ENCODE peak calls at places on chromosomes 2 and 18, in four cellular contexts. X, F, C and T are unnamed samples.

GRCh38 chr2:25333981-25334380 is 7.7 kb downstream of the DNMT3A start:
- DNase-seq in X (no peak), F (no peak), C (no peak), T (no peak)

GRCh38 chr2:119836455-119837142 is 76.9 kb downstream of the PTPN4 start:
- DNase-seq in X (no peak), F (no peak), C (no peak), T (no peak)

GRCh38 chr2:75592028-75592427 is 31.3 kb upstream of the EVA1A start:
- DNase-seq in X (no peak), F (no peak), C (no peak), T (no peak)

GRCh38 chr18:31245820-31246219 is 72.1 kb upstream of the DSG1 start:
- DNase-seq in X (no peak), F (no peak), C (no peak), T (no peak)

GRCh38 chr2:69001879-69002278 is 11.1 kb upstream of the ANTXR1 start:
- DNase-seq in X (no peak), F (no peak), C (no peak), T (no peak)

GRCh38 chr2:159292157-159292556 is 5.7 kb upstream of the WDSUB1 start:
- DNase-seq in X (no peak), F (no peak), C (no peak), T (no peak)

GRCh38 chr2:165018207-165018606 is 62.9 kb upstream of the SLC38A11 start:
- DNase-seq in X (no peak), F (no peak), C (no peak), T (no peak)

GRCh38 chr2:37561615-37562569 is 109.5 kb downstream of the CDC42EP3 start:
- DNase-seq in X (peak), F (no peak), C (peak), T (no peak)